ENCODE peak calls at places on chromosomes 16 and 17, in eight cellular contexts. M is SW480; A is stimulated activated CD4-positive, alpha-beta T cell treated with anti-CD3 and anti-CD28 coated beads, Interleukin-12 subunit alpha, Interleukin-12 subunit beta, amount 100 ng/mL, for 4 hours; W is hypothalamus; O is keratinocyte; G is EH; T is T-helper 1 cell; Q is activated CD4-positive, alpha-beta T cell treated with anti-CD3 and anti-CD28 coated beads, Interleukin-2, amount 50 U/mL, for 1 hour. N is an unnamed sample.

GRCh38 chr17:50534222-50534978 is 1.9 kb downstream of the EPN3 start:
- DNase-seq in T (no peak), O (no peak), G (no peak), Q (no peak), M (no peak), W (no peak), A (no peak), N (peak)

GRCh38 chr16:57960826-57961472 is 10.0 kb downstream of the CNGB1 start:
- DNase-seq in M (no peak), O (no peak), W (no peak), G (no peak), T (no peak), Q (no peak), A (no peak), N (no peak)

GRCh38 chr16:30658731-30659506 is 688 bp downstream of the FBRS start:
- DNase-seq in A (no peak), O (peak), W (peak), G (peak), T (no peak), Q (no peak), M (peak), N (peak)

GRCh38 chr16:88061346-88062110 is 110.3 kb downstream of the BANP start:
- DNase-seq in W (no peak), O (no peak), A (no peak), M (no peak), G (peak), Q (no peak), T (no peak), N (no peak)

GRCh38 chr16:86213427-86214205 is 296.7 kb upstream of the FOXF1 start:
- DNase-seq in A (no peak), M (no peak), T (no peak), O (no peak), G (no peak), Q (no peak), W (no peak), N (no peak)

GRCh38 chr16:77443834-77444460 is 9.1 kb upstream of the ADAMTS18 start:
- DNase-seq in M (no peak), O (no peak), T (no peak), W (no peak), G (no peak), Q (no peak), A (no peak), N (no peak)

GRCh38 chr17:49696233-49696761 is 11.5 kb downstream of the SLC35B1 start:
- DNase-seq in Q (peak), M (no peak), W (no peak), G (no peak), O (no peak), A (peak), T (no peak), N (no peak)

GRCh38 chr16:77838597-77839255 is 50.4 kb downstream of the VAT1L start:
- DNase-seq in G (no peak), W (no peak), Q (no peak), A (no peak), O (no peak), M (no peak), T (no peak), N (no peak)

GRCh38 chr17:51948128-51948527 is 210.4 kb downstream of the CA10 start:
- DNase-seq in O (no peak), W (no peak), G (no peak), M (no peak), Q (no peak), A (no peak), T (no peak), N (no peak)

GRCh38 chr16:70162041-70162451 is 11.5 kb upstream of the CLEC18C start:
- DNase-seq in Q (no peak), M (peak), O (no peak), A (no peak), W (no peak), T (no peak), G (peak), N (peak)

GRCh38 chr16:473046-474043 is 47.9 kb downstream of the RAB11FIP3 start:
- DNase-seq in G (no peak), Q (no peak), W (no peak), T (no peak), M (no peak), A (no peak), O (no peak), N (peak)

GRCh38 chr17:55722016-55722706 is 503 bp downstream of the TMEM100 start:
- DNase-seq in A (no peak), W (no peak), Q (no peak), M (no peak), T (no peak), G (peak), O (no peak), N (no peak)

GRCh38 chr16:68382296-68382718 is 66.0 kb downstream of the SMPD3 start:
- DNase-seq in W (no peak), Q (no peak), G (no peak), O (no peak), T (no peak), M (peak), A (no peak), N (no peak)

GRCh38 chr17:8118769-8119574 is 658 bp upstream of the ALOXE3 start:
- DNase-seq in W (peak), T (peak), A (peak), G (peak), M (peak), Q (peak), O (no peak), N (peak)